ENCODE peak calls at places on chromosomes 2 and 18, in five cellular contexts. Y is psoas muscle, K is neural progenitor cell, I is tibial artery, F is heart left ventricle. L is an unnamed sample.

GRCh38 chr2:209422191-209422754 is 1.6 kb upstream of the MAP2 start:
- DNase-seq in Y (peak; percentile 10), K (no peak), I (no peak), F (no peak), L (no peak)

GRCh38 chr2:156237558-156237957 is 95.0 kb downstream of the NR4A2 start:
- DNase-seq in Y (no peak), K (no peak), I (no peak), F (no peak), L (no peak)

GRCh38 chr18:35467624-35468016 is 30.1 kb downstream of the INO80C start:
- DNase-seq in Y (no peak), K (peak; percentile 5), I (no peak), F (no peak), L (no peak)

GRCh38 chr2:109526442-109526970 is 87.3 kb downstream of the SEPTIN10 start:
- DNase-seq in Y (no peak), K (no peak), I (no peak), F (no peak), L (no peak)

GRCh38 chr2:131105950-131106801 is 1.0 kb downstream of the PLEKHB2 start:
- DNase-seq in Y (peak; percentile 31), K (peak; percentile 23), I (peak; percentile 67), F (peak; percentile 46), L (peak; percentile 74)

GRCh38 chr2:190481339-190481738 is 53.2 kb downstream of the NEMP2 start:
- DNase-seq in Y (no peak), K (no peak), I (no peak), F (no peak), L (no peak)

GRCh38 chr2:182055993-182056392 is 70.3 kb downstream of the PPP1R1C start:
- DNase-seq in Y (no peak), K (no peak), I (no peak), F (peak; percentile 56), L (no peak)

GRCh38 chr2:68357608-68358337 is 7.3 kb upstream of the PLEK start:
- DNase-seq in Y (peak; percentile 24), K (peak; percentile 73), I (no peak), F (peak; percentile 41), L (peak; percentile 41)

GRCh38 chr2:54889053-54889452 is 161.2 kb downstream of the RTN4 start:
- DNase-seq in Y (no peak), K (no peak), I (no peak), F (no peak), L (no peak)
- H3K36me3 ChIP-seq in Y (no peaks in the 10 kb centered on the region), K (no peaks in the 10 kb centered on the region), I (no peaks in the 10 kb centered on the region), F (no peaks in the 10 kb centered on the region), L (no peaks in the 10 kb centered on the region)

GRCh38 chr2:136230471-136230870 is 112.5 kb upstream of the CXCR4 start:
- DNase-seq in Y (no peak), K (peak; percentile 44), I (no peak), F (no peak), L (no peak)

GRCh38 chr2:136235451-136236418 is 117.8 kb upstream of the CXCR4 start:
- DNase-seq in Y (no peak), K (no peak), I (no peak), F (peak; percentile 43), L (no peak)

GRCh38 chr2:136232447-136233172 is 114.7 kb upstream of the CXCR4 start:
- DNase-seq in Y (no peak), K (peak; percentile 75), I (no peak), F (no peak), L (no peak)

GRCh38 chr2:136233315-136233714 is 115.4 kb upstream of the CXCR4 start:
- DNase-seq in Y (no peak), K (no peak), I (no peak), F (no peak), L (no peak)

DNA sequence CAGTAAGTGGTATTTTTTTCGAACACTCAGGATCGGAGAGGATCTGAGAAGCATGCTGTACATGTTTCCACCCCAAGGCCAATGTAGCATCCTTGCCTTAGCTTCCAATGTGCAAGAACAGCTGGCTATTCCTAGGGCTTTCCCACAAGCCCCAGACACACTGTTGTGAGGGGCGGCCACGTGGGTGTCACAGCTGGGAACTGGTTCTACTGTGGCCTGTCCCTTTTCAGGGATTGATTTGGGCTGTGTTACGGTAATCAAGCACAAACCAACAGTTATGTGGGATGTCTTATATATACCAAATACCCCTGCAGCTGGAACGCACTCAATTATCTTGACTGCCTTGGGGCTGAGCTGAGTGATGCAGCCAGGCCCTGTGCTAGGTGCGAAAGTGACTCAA is 116.3 kb upstream of the CXCR4 start:
- DNase-seq in Y (no peak), K (no peak), I (no peak), F (no peak), L (no peak)
- H3K4me1 ChIP-seq in Y (peaks cover 15% of the 10 kb centered on the region), K (peaks cover 42% of the 10 kb centered on the region), I (peaks cover 5% of the 10 kb centered on the region), F (no peaks in the 10 kb centered on the region), L (peaks cover 8% of the 10 kb centered on the region)

DNA sequence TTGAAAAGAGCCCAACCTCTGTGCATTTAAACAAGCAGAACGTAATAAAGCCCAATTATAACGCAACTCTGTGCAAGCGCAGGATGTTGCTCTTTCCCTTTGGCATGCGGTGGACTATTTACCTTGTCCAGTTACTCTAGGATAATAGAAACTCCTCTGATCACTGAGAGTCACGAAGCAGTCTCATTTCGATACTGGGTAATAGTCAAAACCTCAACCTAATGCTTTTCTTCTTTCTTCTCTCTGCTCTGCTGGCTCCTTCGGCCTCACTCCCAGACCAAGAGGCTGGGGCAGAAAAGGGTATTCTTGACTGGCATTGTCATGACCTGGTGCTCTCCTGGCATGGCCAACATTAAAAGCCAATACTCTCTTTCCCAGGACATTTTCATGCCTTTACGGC is 89.7 kb upstream of the GCFC2 start:
- DNase-seq in Y (no peak), K (no peak), I (no peak), F (no peak), L (no peak)
- H3K4me3 ChIP-seq in Y (no peak overlapping the region), K (no peak overlapping the region), I (no peak overlapping the region), F (no peak overlapping the region), L (no peak overlapping the region)

GRCh38 chr2:132465917-132466316 is 49.3 kb downstream of the GPR39 start:
- DNase-seq in Y (no peak), K (no peak), I (no peak), F (no peak), L (no peak)
- H3K36me3 ChIP-seq in Y (no peaks in the 10 kb centered on the region), K (no peaks in the 10 kb centered on the region), I (no peaks in the 10 kb centered on the region), F (no peaks in the 10 kb centered on the region), L (no peaks in the 10 kb centered on the region)

GRCh38 chr2:237665713-237666143 is 38.3 kb downstream of the LRRFIP1 start:
- DNase-seq in Y (no peak), K (peak; percentile 79), I (no peak), F (no peak), L (no peak)
- H3K4me1 ChIP-seq in Y (peaks cover 51% of the 10 kb centered on the region), K (peaks cover 12% of the 10 kb centered on the region), I (peaks cover 36% of the 10 kb centered on the region), F (peaks cover 32% of the 10 kb centered on the region), L (peaks cover 43% of the 10 kb centered on the region)

L was measured in mucosa of descending colon.